ENCODE peak calls at places on chromosomes 11 and 22, in five cellular contexts. One of them, this sample, is unnamed.

GRCh38 chr22:27706489-27706888 is 95.1 kb downstream of the MN1 start:
- DNase-seq in progenitor cell of endocrine pancreas: no peak
- DNase-seq in upper lobe of left lung: no peak
- DNase-seq in AG04450: no peak
- DNase-seq in heart right ventricle: no peak
- DNase-seq in this sample: no peak

GRCh38 chr11:102390667-102391449 is 43.8 kb downstream of the BIRC2 start:
- DNase-seq in progenitor cell of endocrine pancreas: no peak
- DNase-seq in AG04450: peak
- DNase-seq in heart right ventricle: peak
- DNase-seq in upper lobe of left lung: peak
- DNase-seq in this sample: peak

GRCh38 chr11:88594274-88594950 is 256.9 kb upstream of the CTSC start:
- DNase-seq in progenitor cell of endocrine pancreas: no peak
- DNase-seq in AG04450: no peak
- DNase-seq in upper lobe of left lung: no peak
- DNase-seq in heart right ventricle: no peak
- DNase-seq in this sample: no peak

GRCh38 chr11:23370580-23371275 is 510.5 kb upstream of the CCDC179 start:
- DNase-seq in upper lobe of left lung: no peak
- DNase-seq in AG04450: no peak
- DNase-seq in heart right ventricle: no peak
- DNase-seq in progenitor cell of endocrine pancreas: no peak
- DNase-seq in this sample: no peak

GRCh38 chr22:36816338-36816634 is 549 bp downstream of the PVALB start:
- DNase-seq in heart right ventricle: no peak
- DNase-seq in progenitor cell of endocrine pancreas: no peak
- DNase-seq in AG04450: no peak
- DNase-seq in upper lobe of left lung: no peak
- DNase-seq in this sample: no peak

GRCh38 chr22:44068422-44069191 is 44.5 kb downstream of the PARVB start:
- DNase-seq in upper lobe of left lung: peak
- DNase-seq in AG04450: no peak
- DNase-seq in heart right ventricle: peak
- DNase-seq in progenitor cell of endocrine pancreas: no peak
- DNase-seq in this sample: peak

GRCh38 chr11:12599408-12600143 is 74.6 kb upstream of the TEAD1 start:
- DNase-seq in upper lobe of left lung: peak
- DNase-seq in heart right ventricle: peak
- DNase-seq in AG04450: no peak
- DNase-seq in progenitor cell of endocrine pancreas: peak
- DNase-seq in this sample: no peak

GRCh38 chr11:107732327-107733051 is 20.6 kb upstream of the SLN start:
- DNase-seq in AG04450: no peak
- DNase-seq in heart right ventricle: no peak
- DNase-seq in progenitor cell of endocrine pancreas: no peak
- DNase-seq in upper lobe of left lung: no peak
- DNase-seq in this sample: no peak

GRCh38 chr22:47049078-47049609 is 286.7 kb downstream of the TBC1D22A start:
- DNase-seq in AG04450: no peak
- DNase-seq in upper lobe of left lung: no peak
- DNase-seq in progenitor cell of endocrine pancreas: no peak
- DNase-seq in heart right ventricle: no peak
- DNase-seq in this sample: no peak

GRCh38 chr11:78000193-78000592 is 5.7 kb upstream of the INTS4 start:
- DNase-seq in heart right ventricle: peak
- DNase-seq in progenitor cell of endocrine pancreas: peak
- DNase-seq in AG04450: peak
- DNase-seq in upper lobe of left lung: peak
- DNase-seq in this sample: no peak

GRCh38 chr11:79353706-79354105 is 87.1 kb downstream of the TENM4 start:
- DNase-seq in upper lobe of left lung: no peak
- DNase-seq in AG04450: no peak
- DNase-seq in heart right ventricle: no peak
- DNase-seq in progenitor cell of endocrine pancreas: no peak
- DNase-seq in this sample: no peak

GRCh38 chr11:3135491-3136440 is 29.3 kb downstream of the OSBPL5 start:
- DNase-seq in AG04450: no peak
- DNase-seq in progenitor cell of endocrine pancreas: no peak
- DNase-seq in upper lobe of left lung: no peak
- DNase-seq in heart right ventricle: no peak
- DNase-seq in this sample: no peak

GRCh38 chr11:60699282-60699681 is at the start of gene MS4A8:
- DNase-seq in heart right ventricle: no peak
- DNase-seq in upper lobe of left lung: no peak
- DNase-seq in progenitor cell of endocrine pancreas: no peak
- DNase-seq in AG04450: no peak
- DNase-seq in this sample: no peak

GRCh38 chr11:122248130-122248529 is 132.1 kb upstream of the BLID start:
- DNase-seq in heart right ventricle: no peak
- DNase-seq in AG04450: no peak
- DNase-seq in upper lobe of left lung: no peak
- DNase-seq in progenitor cell of endocrine pancreas: no peak
- DNase-seq in this sample: no peak

GRCh38 chr11:88656960-88657738 is 319.6 kb upstream of the CTSC start:
- DNase-seq in upper lobe of left lung: no peak
- DNase-seq in heart right ventricle: no peak
- DNase-seq in AG04450: no peak
- DNase-seq in progenitor cell of endocrine pancreas: no peak
- DNase-seq in this sample: no peak

GRCh38 chr22:44020981-44021380 is 3.1 kb upstream of the PARVB start:
- DNase-seq in progenitor cell of endocrine pancreas: no peak
- DNase-seq in AG04450: no peak
- DNase-seq in heart right ventricle: no peak
- DNase-seq in upper lobe of left lung: no peak
- DNase-seq in this sample: no peak

GRCh38 chr11:62909107-62909894 is 11.9 kb downstream of the CHRM1 start:
- DNase-seq in upper lobe of left lung: peak
- DNase-seq in AG04450: peak
- DNase-seq in progenitor cell of endocrine pancreas: peak
- DNase-seq in heart right ventricle: peak
- DNase-seq in this sample: no peak
- TF ChIP-seq CTCF in upper lobe of left lung: peak
- TF ChIP-seq CTCF in AG04450: peak
- TF ChIP-seq CTCF in progenitor cell of endocrine pancreas: peak
- TF ChIP-seq CTCF in heart right ventricle: peak
- TF ChIP-seq CTCF in this sample: no peak

GRCh38 chr11:115712296-115712695 is 208.1 kb upstream of the CADM1 start:
- DNase-seq in heart right ventricle: no peak
- DNase-seq in AG04450: no peak
- DNase-seq in upper lobe of left lung: no peak
- DNase-seq in progenitor cell of endocrine pancreas: no peak
- DNase-seq in this sample: no peak
- TF ChIP-seq CTCF in heart right ventricle: no peak
- TF ChIP-seq CTCF in AG04450: no peak
- TF ChIP-seq CTCF in upper lobe of left lung: no peak
- TF ChIP-seq CTCF in progenitor cell of endocrine pancreas: no peak
- TF ChIP-seq CTCF in this sample: no peak

GRCh38 chr11:30046211-30046945 is 29.5 kb upstream of the KCNA4 start:
- DNase-seq in upper lobe of left lung: no peak
- DNase-seq in heart right ventricle: no peak
- DNase-seq in AG04450: no peak
- DNase-seq in progenitor cell of endocrine pancreas: no peak
- DNase-seq in this sample: no peak
- TF ChIP-seq CTCF in upper lobe of left lung: no peak
- TF ChIP-seq CTCF in heart right ventricle: no peak
- TF ChIP-seq CTCF in AG04450: no peak
- TF ChIP-seq CTCF in progenitor cell of endocrine pancreas: peak
- TF ChIP-seq CTCF in this sample: no peak

GRCh38 chr22:42304021-42304790 is 33.8 kb upstream of the TCF20 start:
- DNase-seq in progenitor cell of endocrine pancreas: no peak
- DNase-seq in upper lobe of left lung: no peak
- DNase-seq in AG04450: no peak
- DNase-seq in heart right ventricle: no peak
- DNase-seq in this sample: no peak

GRCh38 chr22:42301072-42301741 is 30.8 kb upstream of the TCF20 start:
- DNase-seq in heart right ventricle: no peak
- DNase-seq in progenitor cell of endocrine pancreas: no peak
- DNase-seq in AG04450: no peak
- DNase-seq in upper lobe of left lung: no peak
- DNase-seq in this sample: no peak

GRCh38 chr22:42305967-42306366 is 35.5 kb upstream of the TCF20 start:
- DNase-seq in progenitor cell of endocrine pancreas: no peak
- DNase-seq in AG04450: no peak
- DNase-seq in heart right ventricle: no peak
- DNase-seq in upper lobe of left lung: no peak
- DNase-seq in this sample: no peak

GRCh38 chr22:42301742-42302102 is 31.3 kb upstream of the TCF20 start:
- DNase-seq in upper lobe of left lung: no peak
- DNase-seq in progenitor cell of endocrine pancreas: no peak
- DNase-seq in heart right ventricle: no peak
- DNase-seq in AG04450: no peak
- DNase-seq in this sample: no peak

DNA sequence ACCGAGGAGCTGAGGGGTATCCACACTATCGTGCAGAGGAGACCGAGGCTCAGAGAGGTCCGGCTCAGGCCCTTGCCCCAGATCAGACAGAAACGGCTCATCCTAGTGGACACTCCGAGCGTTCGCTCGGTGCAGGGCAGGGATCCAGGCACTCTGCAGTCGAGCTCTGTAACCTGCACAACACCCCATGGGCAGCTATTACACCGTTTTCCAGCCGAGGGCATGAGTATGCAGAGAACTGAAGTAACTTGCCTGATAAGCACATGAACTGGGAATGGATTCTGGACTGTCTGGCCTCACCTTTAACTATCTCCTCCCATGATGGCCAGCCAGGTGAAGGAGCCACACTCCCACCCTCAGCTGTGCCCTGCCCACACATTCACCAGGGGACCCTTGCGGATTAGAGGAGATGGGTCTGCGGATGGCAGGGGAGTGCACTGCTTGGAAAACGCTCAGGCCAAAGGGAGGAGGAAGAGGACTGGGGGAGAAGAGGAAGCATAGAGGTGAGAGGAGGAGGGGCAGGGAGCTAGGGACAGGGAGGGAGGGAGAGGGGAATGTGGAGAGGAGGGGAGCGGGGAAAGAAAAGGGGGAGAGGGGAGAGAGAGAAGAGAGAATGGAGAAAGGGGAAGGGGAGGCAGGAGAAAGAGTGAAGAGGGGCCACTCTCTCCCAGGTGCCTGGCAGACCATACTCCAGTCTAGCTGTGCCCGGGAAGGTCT is 33.0 kb upstream of the TCF20 start:
- DNase-seq in upper lobe of left lung: no peak
- DNase-seq in progenitor cell of endocrine pancreas: no peak
- DNase-seq in heart right ventricle: no peak
- DNase-seq in AG04450: no peak
- DNase-seq in this sample: no peak
- TF ChIP-seq CTCF in upper lobe of left lung: no peak
- TF ChIP-seq CTCF in progenitor cell of endocrine pancreas: no peak
- TF ChIP-seq CTCF in heart right ventricle: no peak
- TF ChIP-seq CTCF in AG04450: no peak
- TF ChIP-seq CTCF in this sample: no peak

GRCh38 chr11:116892374-116892773 is 55.0 kb upstream of the APOA1 start:
- DNase-seq in AG04450: no peak
- DNase-seq in upper lobe of left lung: no peak
- DNase-seq in heart right ventricle: no peak
- DNase-seq in progenitor cell of endocrine pancreas: no peak
- DNase-seq in this sample: no peak

GRCh38 chr11:116893906-116894305 is 56.5 kb upstream of the APOA1 start:
- DNase-seq in upper lobe of left lung: no peak
- DNase-seq in heart right ventricle: no peak
- DNase-seq in AG04450: no peak
- DNase-seq in progenitor cell of endocrine pancreas: no peak
- DNase-seq in this sample: no peak

GRCh38 chr11:116896211-116896610 is 58.8 kb upstream of the APOA1 start:
- DNase-seq in heart right ventricle: no peak
- DNase-seq in AG04450: no peak
- DNase-seq in progenitor cell of endocrine pancreas: no peak
- DNase-seq in upper lobe of left lung: no peak
- DNase-seq in this sample: no peak

GRCh38 chr11:116893437-116893836 is 56.0 kb upstream of the APOA1 start:
- DNase-seq in AG04450: no peak
- DNase-seq in heart right ventricle: no peak
- DNase-seq in upper lobe of left lung: no peak
- DNase-seq in progenitor cell of endocrine pancreas: no peak
- DNase-seq in this sample: no peak

GRCh38 chr11:116895053-116895757 is 57.8 kb upstream of the APOA1 start:
- DNase-seq in heart right ventricle: no peak
- DNase-seq in progenitor cell of endocrine pancreas: no peak
- DNase-seq in upper lobe of left lung: no peak
- DNase-seq in AG04450: no peak
- DNase-seq in this sample: peak
- TF ChIP-seq CTCF in heart right ventricle: peak
- TF ChIP-seq CTCF in progenitor cell of endocrine pancreas: peak
- TF ChIP-seq CTCF in upper lobe of left lung: no peak
- TF ChIP-seq CTCF in AG04450: peak
- TF ChIP-seq CTCF in this sample: no peak

This sample was measured in activated B cell treated with CpG ODN at 0.5 μM for 24 hours.